ENCODE peak calls at places on chromosomes 4 and X, in nine cellular contexts. U, T, H, F, J, M, Q, C and O are unnamed samples. For H3K9me3, the result is how much of the 10 kb centered on the place peaks cover.

GRCh38 chrX:49309401-49309981 is 6.0 kb downstream of the GAGE10 start:
- DNase-seq in U (no peak), T (no peak), H (peak), F (peak), J (peak), M (peak), Q (no peak), C (no peak), O (no peak)

GRCh38 chr4:40227284-40227683 is 30.5 kb downstream of the RHOH start:
- DNase-seq in U (no peak), T (no peak), H (no peak), F (no peak), J (no peak), M (peak), Q (no peak), C (no peak), O (no peak)

GRCh38 chr4:22999419-22999818 is 306.7 kb downstream of the GBA3 start:
- DNase-seq in U (no peak), T (no peak), H (no peak), F (peak), J (no peak), M (no peak), Q (no peak), C (no peak), O (no peak)

GRCh38 chrX:45935408-45935807 is 609.8 kb downstream of the ZNF674 start:
- DNase-seq in U (no peak), T (no peak), H (no peak), F (no peak), J (no peak), M (no peak), Q (no peak), C (no peak), O (no peak)

GRCh38 chr4:1470816-1471442 is 64.7 kb upstream of the NKX1-1 start:
- DNase-seq in U (no peak), T (peak), H (no peak), F (no peak), J (peak), M (no peak), Q (no peak), C (no peak), O (peak)

GRCh38 chrX:40244980-40245379 is 147.2 kb upstream of the BCOR start:
- DNase-seq in U (no peak), T (no peak), H (no peak), F (no peak), J (no peak), M (peak), Q (no peak), C (no peak), O (no peak)

GRCh38 chr4:116598980-116599789 is 486.2 kb downstream of the TRAM1L1 start:
- DNase-seq in U (no peak), T (peak), H (no peak), F (no peak), J (no peak), M (no peak), Q (no peak), C (no peak), O (no peak)

GRCh38 chr4:43331226-43332078 is 438.9 kb downstream of the GRXCR1 start:
- DNase-seq in U (no peak), T (no peak), H (no peak), F (no peak), J (no peak), M (no peak), Q (no peak), C (no peak), O (no peak)

GRCh38 chr4:120815361-120815760 is 107.2 kb downstream of the PRDM5 start:
- DNase-seq in U (no peak), T (no peak), H (no peak), F (no peak), J (no peak), M (no peak), Q (no peak), C (no peak), O (no peak)

GRCh38 chr4:184148871-184149637 is 68.6 kb downstream of the ENPP6 start:
- DNase-seq in U (no peak), T (no peak), H (no peak), F (no peak), J (no peak), M (no peak), Q (no peak), C (no peak), O (no peak)

GRCh38 chr4:69116645-69117321 is 20.5 kb downstream of the UGT2B7 start:
- DNase-seq in U (no peak), T (no peak), H (no peak), F (peak), J (no peak), M (no peak), Q (no peak), C (no peak), O (no peak)

GRCh38 chr4:142840516-142841123 is 5.5 kb downstream of the INPP4B start:
- DNase-seq in U (peak), T (no peak), H (peak), F (peak), J (no peak), M (peak), Q (peak), C (no peak), O (no peak)

GRCh38 chr4:114318309-114318708 is 280.3 kb upstream of the UGT8 start:
- DNase-seq in U (peak), T (no peak), H (no peak), F (no peak), J (no peak), M (no peak), Q (no peak), C (no peak), O (no peak)

GRCh38 chr4:16544251-16544721 is 318.0 kb upstream of the TAPT1 start:
- DNase-seq in U (peak), T (no peak), H (no peak), F (no peak), J (no peak), M (no peak), Q (no peak), C (no peak), O (no peak)

GRCh38 chr4:33882246-33882990 is 2361.9 kb downstream of the ARAP2 start:
- DNase-seq in U (no peak), T (no peak), H (no peak), F (no peak), J (no peak), M (no peak), Q (no peak), C (no peak), O (no peak)

GRCh38 chrX:96386981-96387380 is 297.7 kb upstream of the DIAPH2 start:
- DNase-seq in U (no peak), T (no peak), H (no peak), F (no peak), J (no peak), M (no peak), Q (no peak), C (no peak), O (no peak)

GRCh38 chrX:110316351-110317078 is 1.4 kb downstream of the AMMECR1 start:
- DNase-seq in U (no peak), T (no peak), H (no peak), F (peak), J (no peak), M (no peak), Q (no peak), C (no peak), O (no peak)

GRCh38 chrX:132023896-132024386 is 839 bp downstream of the STK26 start:
- DNase-seq in U (no peak), T (no peak), H (peak), F (peak), J (no peak), M (peak), Q (peak), C (no peak), O (peak)

GRCh38 chrX:46918434-46918833 is 6.2 kb downstream of the JADE3 start:
- DNase-seq in U (no peak), T (no peak), H (no peak), F (no peak), J (no peak), M (no peak), Q (no peak), C (no peak), O (no peak)

GRCh38 chrX:45196701-45197100 is 4.0 kb downstream of the DIPK2B start:
- DNase-seq in U (no peak), T (no peak), H (no peak), F (no peak), J (no peak), M (no peak), Q (no peak), C (no peak), O (no peak)

GRCh38 chr4:184268574-184269160 is 51.0 kb upstream of the ENPP6 start:
- DNase-seq in U (no peak), T (no peak), H (no peak), F (no peak), J (peak), M (peak), Q (peak), C (no peak), O (no peak)

GRCh38 chr4:149057594-149057993 is 615.4 kb upstream of the NR3C2 start:
- DNase-seq in U (no peak), T (no peak), H (no peak), F (no peak), J (no peak), M (no peak), Q (no peak), C (no peak), O (no peak)

GRCh38 chr4:113645771-113646455 is 115.6 kb downstream of the CAMK2D start:
- DNase-seq in U (peak), T (no peak), H (no peak), F (peak), J (peak), M (no peak), Q (no peak), C (no peak), O (no peak)

GRCh38 chr4:165475706-165476070 is 96.9 kb downstream of the CPE start:
- DNase-seq in U (no peak), T (no peak), H (no peak), F (no peak), J (no peak), M (no peak), Q (no peak), C (no peak), O (no peak)

GRCh38 chr4:165474784-165475705 is 96.2 kb downstream of the CPE start:
- DNase-seq in U (no peak), T (no peak), H (no peak), F (no peak), J (no peak), M (no peak), Q (no peak), C (no peak), O (no peak)

GRCh38 chr4:165476214-165477098 is 97.6 kb downstream of the CPE start:
- DNase-seq in U (no peak), T (no peak), H (no peak), F (peak), J (no peak), M (no peak), Q (no peak), C (no peak), O (no peak)

GRCh38 chr4:165470009-165470408 is 91.2 kb downstream of the CPE start:
- DNase-seq in U (no peak), T (no peak), H (no peak), F (peak), J (no peak), M (no peak), Q (no peak), C (no peak), O (no peak)

GRCh38 chr4:165472943-165473676 is 94.3 kb downstream of the CPE start:
- DNase-seq in U (no peak), T (no peak), H (no peak), F (no peak), J (no peak), M (no peak), Q (peak), C (no peak), O (no peak)
- H3K9me3 ChIP-seq in U (under half), T (under half), H (under half), F (under half), J (half or more), M (under half), Q (under half), C (under half), O (under half)

DNA sequence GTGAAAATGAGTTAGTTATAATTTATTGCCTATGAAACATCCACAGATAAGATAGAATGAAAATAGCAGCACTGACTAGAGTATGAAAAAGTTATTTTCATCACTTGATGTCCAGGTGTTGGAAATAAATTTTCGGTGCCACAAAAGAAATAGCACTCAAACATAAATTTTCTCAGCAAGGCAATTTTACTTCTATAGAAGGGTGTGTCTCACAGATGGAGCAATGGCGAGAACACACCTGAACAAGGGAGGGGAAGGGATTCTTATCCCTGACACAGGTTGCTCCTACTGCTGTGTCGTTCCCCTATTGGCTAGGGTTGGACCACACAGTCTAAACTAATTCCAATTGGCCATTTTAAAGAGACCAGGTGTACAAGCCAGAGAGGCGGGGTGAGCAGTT is 13.3 kb upstream of the VAMP7 start:
- DNase-seq in U (no peak), T (no peak), H (no peak), F (no peak), J (no peak), M (no peak), Q (no peak), C (no peak), O (no peak)
- H3K9me3 ChIP-seq in U (under half), T (under half), H (under half), F (under half), J (under half), M (under half), Q (under half), C (under half), O (under half)

GRCh38 chr4:252065-252601 is 53.1 kb downstream of the ZNF732 start:
- DNase-seq in U (no peak), T (no peak), H (no peak), F (no peak), J (no peak), M (no peak), Q (no peak), C (no peak), O (no peak)

GRCh38 chr4:256492-256891 is 48.8 kb downstream of the ZNF732 start:
- DNase-seq in U (no peak), T (peak), H (no peak), F (no peak), J (no peak), M (no peak), Q (no peak), C (no peak), O (no peak)

GRCh38 chr4:253936-254756 is 51.1 kb downstream of the ZNF732 start:
- DNase-seq in U (no peak), T (no peak), H (no peak), F (no peak), J (no peak), M (no peak), Q (no peak), C (no peak), O (no peak)
- H3K9me3 ChIP-seq in U (under half), T (under half), H (under half), F (under half), J (half or more), M (half or more), Q (half or more), C (under half), O (under half)

GRCh38 chr4:106080376-106080775 is 185.1 kb downstream of the NPNT start:
- DNase-seq in U (no peak), T (no peak), H (no peak), F (no peak), J (no peak), M (no peak), Q (no peak), C (no peak), O (no peak)
- H3K9me3 ChIP-seq in U (under half), T (under half), H (under half), F (under half), J (under half), M (under half), Q (under half), C (under half), O (under half)

GRCh38 chr4:11949355-11949754 is 520.7 kb upstream of the HS3ST1 start:
- DNase-seq in U (no peak), T (no peak), H (no peak), F (peak), J (no peak), M (no peak), Q (no peak), C (no peak), O (no peak)
- H3K9me3 ChIP-seq in U (under half), T (under half), H (under half), F (under half), J (under half), M (under half), Q (under half), C (under half), O (under half)

GRCh38 chrX:135453381-135453780 is 31.6 kb downstream of the SMIM10L2A start:
- DNase-seq in U (no peak), T (no peak), H (no peak), F (no peak), J (peak), M (no peak), Q (no peak), C (no peak), O (no peak)

GRCh38 chrX:135449637-135450550 is 28.1 kb downstream of the SMIM10L2A start:
- DNase-seq in U (no peak), T (peak), H (no peak), F (no peak), J (no peak), M (no peak), Q (no peak), C (no peak), O (no peak)

GRCh38 chrX:135454816-135455215 is 33.1 kb downstream of the SMIM10L2A start:
- DNase-seq in U (no peak), T (no peak), H (no peak), F (no peak), J (no peak), M (no peak), Q (no peak), C (no peak), O (no peak)
- H3K9me3 ChIP-seq in U (under half), T (under half), H (under half), F (under half), J (under half), M (under half), Q (under half), C (under half), O (under half)

DNA sequence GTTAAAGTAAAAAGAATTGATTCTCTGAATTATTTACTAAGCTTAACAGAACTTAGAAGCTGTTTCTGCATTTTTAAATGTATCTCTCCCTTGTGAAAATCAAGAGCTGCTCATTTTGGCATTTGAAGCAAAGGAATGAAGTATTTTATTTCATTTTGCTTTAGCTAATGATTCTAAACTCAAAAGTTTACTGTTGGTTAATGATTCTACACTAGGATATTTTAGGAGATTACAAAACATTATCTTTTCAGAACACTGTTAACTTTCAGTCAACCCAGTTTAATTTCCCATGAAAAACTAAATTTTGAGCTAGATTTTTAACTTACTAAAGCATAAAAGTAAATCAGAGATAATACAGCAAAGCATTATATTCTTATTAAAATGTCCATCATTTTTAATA is 355.2 kb upstream of the CXorf51B start:
- DNase-seq in U (no peak), T (no peak), H (no peak), F (no peak), J (no peak), M (no peak), Q (no peak), C (no peak), O (no peak)
- H3K9me3 ChIP-seq in U (under half), T (under half), H (under half), F (under half), J (under half), M (under half), Q (under half), C (under half), O (under half)

GRCh38 chr4:17981063-17981462 is 40.5 kb downstream of the LCORL start:
- DNase-seq in U (no peak), T (no peak), H (no peak), F (no peak), J (no peak), M (no peak), Q (no peak), C (no peak), O (no peak)

GRCh38 chr4:17985832-17986231 is 35.7 kb downstream of the LCORL start:
- DNase-seq in U (no peak), T (no peak), H (no peak), F (no peak), J (no peak), M (no peak), Q (no peak), C (no peak), O (no peak)
- H3K9me3 ChIP-seq in U (under half), T (under half), H (under half), F (under half), J (half or more), M (under half), Q (under half), C (under half), O (under half)

GRCh38 chrX:154658187-154658586 is 4.8 kb upstream of the CTAG2 start:
- DNase-seq in U (no peak), T (peak), H (no peak), F (no peak), J (no peak), M (no peak), Q (no peak), C (no peak), O (no peak)

GRCh38 chrX:154658957-154659356 is 5.6 kb upstream of the CTAG2 start:
- DNase-seq in U (no peak), T (no peak), H (no peak), F (no peak), J (no peak), M (no peak), Q (no peak), C (no peak), O (no peak)

GRCh38 chrX:154657226-154657805 is 3.9 kb upstream of the CTAG2 start:
- DNase-seq in U (no peak), T (no peak), H (no peak), F (no peak), J (no peak), M (no peak), Q (no peak), C (no peak), O (no peak)

GRCh38 chrX:154661200-154661599 is 7.8 kb upstream of the CTAG2 start:
- DNase-seq in U (no peak), T (no peak), H (no peak), F (no peak), J (no peak), M (no peak), Q (no peak), C (no peak), O (no peak)

DNA sequence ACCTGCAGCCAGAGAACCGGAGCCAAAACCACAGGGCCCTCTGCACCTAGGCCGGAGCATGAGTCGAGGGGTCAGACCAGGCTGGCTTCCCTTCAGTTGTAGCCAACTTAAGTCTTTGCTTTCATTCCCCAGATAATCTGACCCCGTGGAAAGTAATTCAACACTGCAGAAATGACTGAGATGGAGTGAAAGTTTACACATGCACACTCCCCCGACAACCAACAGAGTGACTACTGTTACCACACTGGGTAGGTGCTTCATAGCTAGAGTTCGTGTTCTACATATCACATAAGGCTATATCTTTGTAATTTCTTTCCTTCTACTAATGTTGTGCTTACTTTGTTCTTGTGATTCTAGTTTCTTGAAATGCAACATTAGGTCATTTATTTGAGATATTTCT is 7.1 kb upstream of the CTAG2 start:
- DNase-seq in U (no peak), T (no peak), H (no peak), F (no peak), J (no peak), M (no peak), Q (no peak), C (no peak), O (no peak)
- H3K9me3 ChIP-seq in U (under half), T (under half), H (under half), F (under half), J (under half), M (under half), Q (under half), C (under half), O (under half)

DNA sequence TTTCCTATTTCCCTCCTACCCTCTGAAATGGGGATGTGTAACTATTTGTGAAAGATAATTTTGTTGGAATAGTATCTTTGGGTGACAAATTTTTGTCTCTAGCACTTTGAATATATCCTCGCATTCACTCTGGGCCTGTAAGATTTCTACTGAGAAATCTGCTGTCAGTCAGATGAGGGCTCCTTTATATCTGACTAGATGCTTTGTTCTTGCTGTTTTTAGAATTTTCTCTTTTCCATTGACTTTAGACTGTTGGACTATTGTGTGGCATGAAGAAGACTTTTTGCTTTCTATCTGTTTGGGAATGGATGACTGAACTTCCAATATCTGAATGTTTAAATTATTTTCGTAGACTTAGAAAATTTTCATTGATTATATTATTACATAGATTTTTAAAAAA is 54.2 kb upstream of the GRID2 start:
- DNase-seq in U (no peak), T (no peak), H (no peak), F (no peak), J (no peak), M (no peak), Q (no peak), C (no peak), O (no peak)
- H3K9me3 ChIP-seq in U (under half), T (under half), H (under half), F (under half), J (under half), M (under half), Q (under half), C (under half), O (under half)